ENCODE peak calls at places on chromosomes 4 and X, in six cellular contexts. S, M, L, W, O and G are unnamed samples.

GRCh38 chr4:18322111-18322510 is 300.6 kb upstream of the LCORL start:
- DNase-seq in W (no peak), L (no peak), M (no peak), O (no peak), S (no peak), G (no peak)

GRCh38 chr4:2075987-2076907 is 17.1 kb downstream of the NAT8L start:
- DNase-seq in S (no peak), M (no peak), W (no peak), L (no peak), O (no peak), G (no peak)

GRCh38 chr4:142408003-142408441 is 438.1 kb downstream of the INPP4B start:
- DNase-seq in W (no peak), M (no peak), S (peak; percentile 14), O (no peak), L (no peak), G (no peak)

GRCh38 chr4:154545689-154546088 is 4.5 kb downstream of the PLRG1 start:
- DNase-seq in W (no peak), O (no peak), L (no peak), M (no peak), S (no peak), G (no peak)

GRCh38 chr4:26162095-26162494 is 158.7 kb upstream of the RBPJ start:
- DNase-seq in L (no peak), O (no peak), W (no peak), S (no peak), M (no peak), G (no peak)

GRCh38 chr4:15332377-15332776 is 95.5 kb upstream of the C1QTNF7 start:
- DNase-seq in L (no peak), O (no peak), S (no peak), W (no peak), M (no peak), G (no peak)

GRCh38 chrX:109889289-109890006 is 113.5 kb upstream of the TMEM164 start:
- DNase-seq in L (peak; percentile 19), O (no peak), W (no peak), M (no peak), S (peak; percentile 34), G (no peak)

GRCh38 chr4:76310683-76311082 is 4.2 kb downstream of the STBD1 start:
- DNase-seq in O (no peak), L (no peak), W (no peak), M (no peak), S (no peak), G (no peak)

GRCh38 chr4:90002406-90003040 is 107.9 kb downstream of the MMRN1 start:
- DNase-seq in M (no peak), S (no peak), W (no peak), L (no peak), O (no peak), G (no peak)